ENCODE peak calls at places on chromosomes 16 and 17, in nine cellular contexts. M is IMR-90; J is PC-9; R is activated naive CD4-positive, alpha-beta T cell; V is osteocyte; Y is non-pigmented ciliary epithelial cell; N is stimulated activated CD8-positive, alpha-beta memory T cell treated with anti-CD3 and anti-CD28 coated beads, Interleukin-4, amount 100 ng/mL, for 1 hour; Z is fibroblast of pulmonary artery; K is Calu3. D is an unnamed sample.

GRCh38 chr16:4217246-4218131 is 24.4 kb downstream of the SRL start:
- DNase-seq in M (peak; percentile 27), J (peak; percentile 20), R (no peak), V (peak; percentile 86), Y (no peak), N (no peak), Z (peak; percentile 21), K (no peak), D (peak; percentile 70)

GRCh38 chr17:57032343-57032742 is 52.7 kb upstream of the AKAP1 start:
- DNase-seq in M (no peak), J (no peak), R (no peak), V (no peak), Y (no peak), N (no peak), Z (no peak), K (no peak), D (no peak)

GRCh38 chr17:7025240-7025639 is 2.4 kb downstream of the BCL6B start:
- DNase-seq in M (no peak), J (no peak), R (no peak), V (no peak), Y (no peak), N (no peak), Z (no peak), K (no peak), D (no peak)

GRCh38 chr17:37338847-37339246 is 36.9 kb upstream of the C17orf78 start:
- DNase-seq in M (no peak), J (no peak), R (no peak), V (no peak), Y (no peak), N (no peak), Z (no peak), K (no peak), D (no peak)

GRCh38 chr16:85123891-85124635 is 11.8 kb upstream of the CIBAR2 start:
- DNase-seq in M (peak; percentile 87), J (peak; percentile 71), R (no peak), V (no peak), Y (no peak), N (no peak), Z (peak; percentile 85), K (no peak), D (no peak)

GRCh38 chr17:68428498-68429172 is 28.7 kb downstream of the WIPI1 start:
- DNase-seq in M (no peak), J (no peak), R (no peak), V (peak; percentile 70), Y (no peak), N (no peak), Z (no peak), K (no peak), D (no peak)

GRCh38 chr16:49012961-49013726 is 268.5 kb downstream of the CBLN1 start:
- DNase-seq in M (no peak), J (no peak), R (no peak), V (peak; percentile 67), Y (no peak), N (no peak), Z (peak; percentile 28), K (no peak), D (no peak)

GRCh38 chr17:77451271-77451893 is 310.6 kb downstream of the SEC14L1 start:
- DNase-seq in M (peak; percentile 69), J (no peak), R (peak; percentile 61), V (no peak), Y (no peak), N (no peak), Z (peak; percentile 75), K (peak; percentile 92), D (peak; percentile 92)

GRCh38 chr16:24044467-24044866 is 208.7 kb downstream of the PRKCB start:
- DNase-seq in M (no peak), J (no peak), R (no peak), V (no peak), Y (no peak), N (no peak), Z (no peak), K (no peak), D (no peak)

GRCh38 chr16:67699265-67699664 is 19.9 kb downstream of the GFOD2 start:
- DNase-seq in M (no peak), J (no peak), R (no peak), V (no peak), Y (no peak), N (no peak), Z (no peak), K (no peak), D (no peak)

GRCh38 chr16:76668207-76668725 is 391.1 kb downstream of the CNTNAP4 start:
- DNase-seq in M (no peak), J (no peak), R (no peak), V (no peak), Y (no peak), N (no peak), Z (no peak), K (peak; percentile 53), D (peak; percentile 22)

GRCh38 chr17:43094129-43094834 is 30.9 kb downstream of the BRCA1 start:
- DNase-seq in M (peak; percentile 68), J (no peak), R (no peak), V (no peak), Y (no peak), N (no peak), Z (peak; percentile 3), K (no peak), D (no peak)

GRCh38 chr17:30809867-30810266 is 14.6 kb downstream of the CRLF3 start:
- DNase-seq in M (no peak), J (no peak), R (no peak), V (no peak), Y (no peak), N (no peak), Z (no peak), K (no peak), D (no peak)

GRCh38 chr17:80195671-80196529 is 24.2 kb downstream of the SGSH start:
- DNase-seq in M (no peak), J (no peak), R (peak; percentile 51), V (no peak), Y (no peak), N (peak; percentile 39), Z (peak; percentile 15), K (peak; percentile 26), D (no peak)

GRCh38 chr17:18025596-18026407 is 13.2 kb downstream of the ATPAF2 start:
- DNase-seq in M (peak; percentile 59), J (peak; percentile 85), R (no peak), V (no peak), Y (no peak), N (no peak), Z (peak; percentile 59), K (no peak), D (no peak)

GRCh38 chr17:51371732-51372151 is 111.4 kb downstream of the UTP18 start:
- DNase-seq in M (peak; percentile 50), J (no peak), R (peak; percentile 2), V (no peak), Y (peak; percentile 10), N (peak; percentile 6), Z (peak; percentile 57), K (peak; percentile 70), D (peak; percentile 70)

GRCh38 chr17:29061036-29061435 is 18.1 kb downstream of the PIPOX start:
- DNase-seq in M (no peak), J (no peak), R (no peak), V (no peak), Y (no peak), N (no peak), Z (peak; percentile 25), K (no peak), D (peak; percentile 33)

D was measured in cardiac muscle cell.